ENCODE peak calls at places on chromosomes 16 and 17, in six cellular contexts. One of them, this sample, is unnamed.
A peak's percentile ranks its signal among the peaks of the same experiment; 100 is the strongest.

GRCh38 chr17:17934796-17935195 is 37.4 kb downstream of the TOM1L2 start:
- DNase-seq in H1: no peak
- DNase-seq in SK-N-SH: no peak
- DNase-seq in K562: no peak
- DNase-seq in GM12878: no peak
- DNase-seq in HepG2: no peak
- DNase-seq in this sample: no peak

GRCh38 chr17:70242781-70243437 is 73.6 kb downstream of the KCNJ2 start:
- DNase-seq in HepG2: no peak
- DNase-seq in H1: no peak
- DNase-seq in GM12878: no peak
- DNase-seq in K562: no peak
- DNase-seq in SK-N-SH: no peak
- DNase-seq in this sample: no peak

GRCh38 chr16:59907671-59908070 is 1173.6 kb upstream of the GOT2 start:
- DNase-seq in H1: no peak
- DNase-seq in K562: no peak
- DNase-seq in HepG2: no peak
- DNase-seq in SK-N-SH: no peak
- DNase-seq in GM12878: no peak
- DNase-seq in this sample: no peak

GRCh38 chr17:34169501-34169900 is 85.6 kb upstream of the CCL2 start:
- DNase-seq in SK-N-SH: no peak
- DNase-seq in H1: no peak
- DNase-seq in GM12878: no peak
- DNase-seq in HepG2: no peak
- DNase-seq in K562: no peak
- DNase-seq in this sample: no peak

GRCh38 chr17:28274591-28275265 is 44.3 kb upstream of the TMEM97 start:
- DNase-seq in K562: no peak
- DNase-seq in HepG2: no peak
- DNase-seq in SK-N-SH: no peak
- DNase-seq in GM12878: no peak
- DNase-seq in H1: no peak
- DNase-seq in this sample: no peak

GRCh38 chr17:35553310-35553709 is 7.3 kb downstream of the SLFN14 start:
- DNase-seq in H1: no peak
- DNase-seq in HepG2: no peak
- DNase-seq in SK-N-SH: no peak
- DNase-seq in GM12878: no peak
- DNase-seq in K562: no peak
- DNase-seq in this sample: no peak

GRCh38 chr17:29782917-29783316 is 147.1 kb downstream of the SSH2 start:
- DNase-seq in SK-N-SH: no peak
- DNase-seq in H1: no peak
- DNase-seq in HepG2: no peak
- DNase-seq in K562: peak; percentile 22
- DNase-seq in GM12878: no peak
- DNase-seq in this sample: no peak

GRCh38 chr16:67017810-67018488 is 11.0 kb upstream of the CBFB start:
- DNase-seq in H1: peak; percentile 78
- DNase-seq in K562: peak; percentile 91
- DNase-seq in SK-N-SH: peak; percentile 89
- DNase-seq in GM12878: peak; percentile 82
- DNase-seq in HepG2: peak; percentile 99
- DNase-seq in this sample: peak; percentile 98

GRCh38 chr17:69069289-69069688 is 8.6 kb upstream of the ABCA9 start:
- DNase-seq in SK-N-SH: peak; percentile 32
- DNase-seq in HepG2: no peak
- DNase-seq in K562: no peak
- DNase-seq in H1: no peak
- DNase-seq in GM12878: no peak
- DNase-seq in this sample: no peak

GRCh38 chr17:79793924-79794304 is 3.0 kb downstream of the CBX8 start:
- DNase-seq in HepG2: no peak
- DNase-seq in H1: no peak
- DNase-seq in SK-N-SH: peak; percentile 94
- DNase-seq in GM12878: no peak
- DNase-seq in K562: no peak
- DNase-seq in this sample: peak; percentile 26
- H3K9ac ChIP-seq in HepG2: no peak overlapping the region
- H3K9ac ChIP-seq in H1: no peak overlapping the region
- H3K9ac ChIP-seq in SK-N-SH: no peak overlapping the region
- H3K9ac ChIP-seq in GM12878: no peak overlapping the region
- H3K9ac ChIP-seq in K562: peak overlapping the region; percentile 68
- H3K9ac ChIP-seq in this sample: no peak overlapping the region

GRCh38 chr17:8221663-8222379 is 11.4 kb upstream of the AURKB start:
- DNase-seq in K562: peak; percentile 84
- DNase-seq in SK-N-SH: peak; percentile 60
- DNase-seq in GM12878: peak; percentile 96
- DNase-seq in HepG2: no peak
- DNase-seq in H1: peak; percentile 79
- DNase-seq in this sample: no peak
- TF ChIP-seq SIN3A in K562: no peak
- TF ChIP-seq SIN3A in SK-N-SH: peak; percentile 12
- TF ChIP-seq SIN3A in GM12878: no peak
- TF ChIP-seq SIN3A in HepG2: no peak
- TF ChIP-seq SIN3A in H1: peak; percentile 49
- TF ChIP-seq SIN3A in this sample: no peak

GRCh38 chr17:59366040-59366757 is 34.7 kb downstream of the YPEL2 start:
- DNase-seq in H1: peak; percentile 79
- DNase-seq in HepG2: peak; percentile 74
- DNase-seq in GM12878: no peak
- DNase-seq in SK-N-SH: no peak
- DNase-seq in K562: no peak
- DNase-seq in this sample: no peak

GRCh38 chr17:59361916-59362810 is 30.7 kb downstream of the YPEL2 start:
- DNase-seq in HepG2: no peak
- DNase-seq in K562: no peak
- DNase-seq in H1: no peak
- DNase-seq in SK-N-SH: no peak
- DNase-seq in GM12878: peak; percentile 86
- DNase-seq in this sample: no peak

GRCh38 chr17:59365383-59365981 is 34.0 kb downstream of the YPEL2 start:
- DNase-seq in SK-N-SH: peak; percentile 48
- DNase-seq in HepG2: peak; percentile 52
- DNase-seq in H1: no peak
- DNase-seq in K562: peak; percentile 92
- DNase-seq in GM12878: no peak
- DNase-seq in this sample: no peak

GRCh38 chr17:59361386-59361785 is 29.9 kb downstream of the YPEL2 start:
- DNase-seq in GM12878: no peak
- DNase-seq in K562: no peak
- DNase-seq in H1: no peak
- DNase-seq in SK-N-SH: no peak
- DNase-seq in HepG2: no peak
- DNase-seq in this sample: no peak

DNA sequence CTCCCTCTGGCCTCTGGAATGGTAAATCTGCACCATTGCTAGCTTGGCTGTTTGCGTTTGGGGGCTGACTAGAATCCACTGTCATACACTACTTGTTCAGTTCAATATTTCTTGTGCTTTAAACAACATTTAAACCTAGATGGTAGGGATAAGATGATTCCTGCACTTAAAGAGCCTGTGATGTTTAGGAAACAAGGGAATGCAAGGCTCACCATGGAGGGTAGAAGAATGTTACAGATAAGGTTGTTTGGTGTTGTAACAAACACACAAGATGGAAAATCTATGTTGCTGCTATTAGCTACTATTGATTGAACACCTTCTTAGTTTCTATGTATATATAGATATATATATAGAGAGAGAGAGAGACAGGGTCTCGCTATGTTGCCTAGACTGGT is 31.4 kb downstream of the YPEL2 start:
- DNase-seq in GM12878: no peak
- DNase-seq in K562: no peak
- DNase-seq in HepG2: no peak
- DNase-seq in SK-N-SH: no peak
- DNase-seq in H1: no peak
- DNase-seq in this sample: no peak
- H3K9ac ChIP-seq in GM12878: no peak overlapping the region
- H3K9ac ChIP-seq in K562: no peak overlapping the region
- H3K9ac ChIP-seq in HepG2: no peak overlapping the region
- H3K9ac ChIP-seq in SK-N-SH: peak overlapping the region; percentile 38
- H3K9ac ChIP-seq in H1: no peak overlapping the region
- H3K9ac ChIP-seq in this sample: no peak overlapping the region

GRCh38 chr17:2023692-2024571 is 1.2 kb downstream of the RTN4RL1 start:
- DNase-seq in H1: peak; percentile 51
- DNase-seq in SK-N-SH: peak; percentile 76
- DNase-seq in K562: peak; percentile 46
- DNase-seq in GM12878: no peak
- DNase-seq in HepG2: no peak
- DNase-seq in this sample: peak; percentile 59
- TF ChIP-seq SIN3A in H1: no peak
- TF ChIP-seq SIN3A in SK-N-SH: no peak
- TF ChIP-seq SIN3A in K562: no peak
- TF ChIP-seq SIN3A in GM12878: no peak
- TF ChIP-seq SIN3A in HepG2: no peak
- TF ChIP-seq SIN3A in this sample: no peak

GRCh38 chr17:76255801-76256429 is 9.2 kb upstream of the UBALD2 start:
- DNase-seq in H1: no peak
- DNase-seq in GM12878: no peak
- DNase-seq in K562: no peak
- DNase-seq in SK-N-SH: no peak
- DNase-seq in HepG2: no peak
- DNase-seq in this sample: no peak
- H3K9ac ChIP-seq in H1: no peak overlapping the region
- H3K9ac ChIP-seq in GM12878: no peak overlapping the region
- H3K9ac ChIP-seq in K562: no peak overlapping the region
- H3K9ac ChIP-seq in SK-N-SH: no peak overlapping the region
- H3K9ac ChIP-seq in HepG2: no peak overlapping the region
- H3K9ac ChIP-seq in this sample: no peak overlapping the region

GRCh38 chr17:2058521-2059124 is 3.7 kb downstream of the HIC1 start:
- DNase-seq in HepG2: no peak
- DNase-seq in GM12878: no peak
- DNase-seq in SK-N-SH: no peak
- DNase-seq in K562: no peak
- DNase-seq in H1: no peak
- DNase-seq in this sample: no peak

GRCh38 chr17:2059125-2059836 is 4.4 kb downstream of the HIC1 start:
- DNase-seq in H1: no peak
- DNase-seq in SK-N-SH: no peak
- DNase-seq in K562: no peak
- DNase-seq in HepG2: no peak
- DNase-seq in GM12878: no peak
- DNase-seq in this sample: no peak

GRCh38 chr17:2057130-2057713 is 2.3 kb downstream of the HIC1 start:
- DNase-seq in HepG2: no peak
- DNase-seq in H1: no peak
- DNase-seq in GM12878: no peak
- DNase-seq in SK-N-SH: no peak
- DNase-seq in K562: no peak
- DNase-seq in this sample: no peak

GRCh38 chr17:2056221-2057129 is 1.6 kb downstream of the HIC1 start:
- DNase-seq in K562: no peak
- DNase-seq in H1: no peak
- DNase-seq in SK-N-SH: no peak
- DNase-seq in HepG2: no peak
- DNase-seq in GM12878: no peak
- DNase-seq in this sample: no peak

GRCh38 chr17:2057714-2058520 is 3.0 kb downstream of the HIC1 start:
- DNase-seq in HepG2: no peak
- DNase-seq in H1: no peak
- DNase-seq in K562: no peak
- DNase-seq in GM12878: no peak
- DNase-seq in SK-N-SH: no peak
- DNase-seq in this sample: no peak
- TF ChIP-seq SIN3A in HepG2: no peak
- TF ChIP-seq SIN3A in H1: no peak
- TF ChIP-seq SIN3A in K562: no peak
- TF ChIP-seq SIN3A in GM12878: no peak
- TF ChIP-seq SIN3A in SK-N-SH: no peak
- TF ChIP-seq SIN3A in this sample: no peak

GRCh38 chr16:11916524-11917285 is 949 bp upstream of the GSPT1 start:
- DNase-seq in HepG2: peak; percentile 99
- DNase-seq in SK-N-SH: no peak
- DNase-seq in GM12878: no peak
- DNase-seq in K562: peak; percentile 42
- DNase-seq in H1: no peak
- DNase-seq in this sample: no peak
- H3K9ac ChIP-seq in HepG2: peak overlapping the region; percentile 95
- H3K9ac ChIP-seq in SK-N-SH: peak overlapping the region; percentile 62
- H3K9ac ChIP-seq in GM12878: no peak overlapping the region
- H3K9ac ChIP-seq in K562: peak overlapping the region; percentile 59
- H3K9ac ChIP-seq in H1: no peak overlapping the region
- H3K9ac ChIP-seq in this sample: peak overlapping the region; percentile 7

GRCh38 chr16:17206712-17207111 is 264.0 kb downstream of the XYLT1 start:
- DNase-seq in SK-N-SH: no peak
- DNase-seq in HepG2: no peak
- DNase-seq in GM12878: no peak
- DNase-seq in K562: no peak
- DNase-seq in H1: no peak
- DNase-seq in this sample: no peak

GRCh38 chr16:17204248-17205043 is 266.3 kb downstream of the XYLT1 start:
- DNase-seq in HepG2: no peak
- DNase-seq in H1: no peak
- DNase-seq in SK-N-SH: no peak
- DNase-seq in GM12878: no peak
- DNase-seq in K562: no peak
- DNase-seq in this sample: no peak

GRCh38 chr16:17205279-17206139 is 265.3 kb downstream of the XYLT1 start:
- DNase-seq in HepG2: no peak
- DNase-seq in K562: no peak
- DNase-seq in SK-N-SH: no peak
- DNase-seq in GM12878: no peak
- DNase-seq in H1: no peak
- DNase-seq in this sample: no peak
- TF ChIP-seq SIN3A in HepG2: no peak
- TF ChIP-seq SIN3A in K562: no peak
- TF ChIP-seq SIN3A in SK-N-SH: no peak
- TF ChIP-seq SIN3A in GM12878: no peak
- TF ChIP-seq SIN3A in H1: no peak
- TF ChIP-seq SIN3A in this sample: no peak

DNA sequence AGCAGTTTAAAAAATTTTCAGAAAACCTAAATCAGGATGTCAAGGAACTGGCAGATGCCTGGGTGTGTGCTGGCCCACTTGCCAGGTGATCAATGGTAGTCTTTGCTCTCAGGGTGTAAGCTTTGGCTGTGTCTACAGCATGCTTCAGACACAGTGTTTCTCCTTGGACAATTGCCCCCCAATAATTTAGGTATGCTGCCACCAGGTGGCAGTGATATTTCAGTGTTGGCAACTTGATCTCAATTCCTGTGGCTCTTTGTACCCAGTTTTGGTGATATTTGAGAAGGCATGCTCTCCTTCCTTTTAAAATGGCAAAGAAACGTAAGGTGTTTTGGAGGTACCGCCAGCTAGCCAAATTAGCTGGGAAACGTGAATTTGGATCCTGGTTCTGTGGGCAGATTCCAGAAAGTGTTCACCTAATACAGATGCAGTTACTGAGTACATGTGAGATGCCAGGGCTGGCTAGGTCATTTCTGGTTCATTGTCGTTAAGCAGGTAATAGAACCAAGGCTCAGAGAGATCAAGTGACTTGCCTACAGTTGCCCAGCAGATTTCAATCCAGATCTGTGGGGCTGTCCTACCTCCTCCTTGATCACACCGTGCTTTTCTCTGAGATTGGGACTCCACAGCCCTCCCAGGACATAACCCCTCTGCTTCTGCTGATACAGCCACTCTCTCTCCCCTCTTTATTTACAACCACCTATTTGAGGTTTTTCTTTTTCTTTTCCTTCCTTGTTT is 155.6 kb upstream of the PLCG2 start:
- DNase-seq in H1: no peak
- DNase-seq in SK-N-SH: peak; percentile 59
- DNase-seq in GM12878: peak; percentile 37
- DNase-seq in HepG2: peak; percentile 50
- DNase-seq in K562: peak; percentile 81
- DNase-seq in this sample: peak; percentile 53
- H3K9ac ChIP-seq in H1: no peak overlapping the region
- H3K9ac ChIP-seq in SK-N-SH: no peak overlapping the region
- H3K9ac ChIP-seq in GM12878: no peak overlapping the region
- H3K9ac ChIP-seq in HepG2: no peak overlapping the region
- H3K9ac ChIP-seq in K562: no peak overlapping the region
- H3K9ac ChIP-seq in this sample: no peak overlapping the region

This sample was measured in HCT116.